ENCODE peak calls at places on chromosomes 6 and 20, in six cellular contexts. O is CD8-positive, alpha-beta T cell; D is GM23248; W is mesendoderm; S is H1; N is right atrium auricular region. I is an unnamed sample. For H3K4me1, the result is how much of the 10 kb centered on the place peaks cover.

GRCh38 chr6:106279179-106279578 is 46.4 kb downstream of the ATG5 start:
- DNase-seq in O (no peak), D (peak), W (no peak), S (no peak), N (no peak), I (no peak)

GRCh38 chr6:50278663-50279062 is 228.9 kb upstream of the DEFB112 start:
- DNase-seq in O (no peak), D (no peak), W (no peak), S (no peak), N (no peak), I (no peak)

GRCh38 chr6:28659250-28659566 is 133.5 kb downstream of the GPX5 start:
- DNase-seq in O (no peak), D (no peak), W (no peak), S (no peak), N (no peak), I (no peak)

GRCh38 chr6:105135907-105136432 is 43.8 kb downstream of the POPDC3 start:
- DNase-seq in O (no peak), D (peak), W (peak), S (no peak), N (no peak), I (no peak)

GRCh38 chr20:2651772-2652723 is at the start of gene NOP56:
- DNase-seq in O (peak), D (peak), W (peak), S (peak), N (peak), I (peak)

GRCh38 chr20:36606171-36607116 is 865 bp downstream of the RAB5IF start:
- DNase-seq in O (no peak), D (peak), W (peak), S (no peak), N (no peak), I (no peak)

GRCh38 chr20:19653328-19653727 is 104.7 kb upstream of the RIN2 start:
- DNase-seq in O (no peak), D (no peak), W (no peak), S (no peak), N (no peak), I (no peak)

GRCh38 chr20:5806457-5807263 is 56.5 kb downstream of the SHLD1 start:
- DNase-seq in O (no peak), D (no peak), W (no peak), S (no peak), N (no peak), I (no peak)

GRCh38 chr20:12592756-12593155 is 416.0 kb upstream of the SPTLC3 start:
- DNase-seq in O (no peak), D (no peak), W (peak), S (no peak), N (no peak), I (no peak)

DNA sequence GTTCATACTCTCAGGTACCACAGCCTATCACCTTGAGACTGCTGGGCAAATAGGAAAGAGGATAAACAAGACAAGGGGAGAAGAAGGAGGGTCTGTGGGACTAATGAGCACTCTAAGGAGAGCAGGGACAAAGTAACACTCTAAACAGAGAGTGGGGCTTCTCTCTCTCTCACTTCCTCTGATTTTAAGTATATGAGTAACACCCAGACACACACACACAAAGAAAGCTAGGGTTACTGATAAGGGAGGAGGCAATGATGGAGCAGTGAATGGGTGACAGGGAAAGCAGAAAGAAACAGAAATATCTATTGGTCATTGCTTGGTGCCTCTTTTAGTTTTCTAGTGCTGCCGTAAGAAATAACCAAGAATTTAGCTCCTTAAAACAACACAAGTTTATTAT is 96.2 kb upstream of the RNF217 start:
- DNase-seq in O (no peak), D (no peak), W (no peak), S (no peak), N (no peak), I (no peak)
- H3K4me3 ChIP-seq in O (no peak), D (no peak), W (no peak), S (no peak), N (no peak), I (no peak)

DNA sequence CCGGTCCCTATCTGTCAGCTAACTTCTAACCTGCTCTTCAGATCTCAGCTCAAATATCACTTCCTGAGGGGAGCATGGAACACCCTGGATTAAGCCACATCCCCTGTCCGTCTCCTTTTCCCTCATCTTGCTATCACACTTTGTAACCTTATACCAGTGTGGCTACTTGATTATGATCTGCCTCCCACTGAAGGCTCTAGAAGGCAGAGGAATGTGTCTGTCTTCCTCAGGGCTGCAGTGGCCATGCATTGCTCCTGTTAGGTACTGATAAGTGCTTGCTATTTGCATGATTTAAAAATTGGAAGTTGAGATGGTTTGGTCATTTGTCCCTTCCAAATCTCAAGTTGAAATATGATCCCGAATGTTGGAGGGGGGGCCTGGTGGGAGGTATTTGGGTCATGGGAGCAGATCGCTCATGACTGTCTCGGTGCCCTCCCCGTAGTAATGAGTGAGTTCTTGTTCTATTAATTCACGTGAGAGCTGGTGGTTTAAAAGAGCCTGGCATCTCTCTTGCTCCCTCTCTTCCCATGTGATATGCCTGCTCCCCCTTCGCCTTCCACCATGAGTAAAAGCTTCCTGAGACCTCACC is 71.4 kb downstream of the PLCB4 start:
- DNase-seq in O (no peak), D (no peak), W (peak), S (no peak), N (no peak), I (peak)
- H3K4me1 ChIP-seq in O (under half), D (under half), W (under half), S (under half), N (half or more), I (under half)

GRCh38 chr20:62646851-62647520 is 4.7 kb downstream of the SLCO4A1 start:
- DNase-seq in O (no peak), D (no peak), W (no peak), S (no peak), N (no peak), I (no peak)

GRCh38 chr20:62643521-62644043 is 1.3 kb downstream of the SLCO4A1 start:
- DNase-seq in O (no peak), D (peak), W (no peak), S (no peak), N (no peak), I (peak)

GRCh38 chr20:62644802-62645496 is 2.6 kb downstream of the SLCO4A1 start:
- DNase-seq in O (no peak), D (no peak), W (no peak), S (no peak), N (no peak), I (no peak)

GRCh38 chr20:62644044-62644795 is 1.9 kb downstream of the SLCO4A1 start:
- DNase-seq in O (no peak), D (no peak), W (no peak), S (no peak), N (no peak), I (no peak)

GRCh38 chr20:62645613-62646012 is 3.3 kb downstream of the SLCO4A1 start:
- DNase-seq in O (no peak), D (no peak), W (no peak), S (no peak), N (no peak), I (no peak)
- H3K4me3 ChIP-seq in O (no peak), D (no peak), W (no peak), S (no peak), N (peak), I (no peak)

GRCh38 chr6:147821266-147821665 is 312.8 kb downstream of the SAMD5 start:
- DNase-seq in O (no peak), D (no peak), W (no peak), S (no peak), N (no peak), I (no peak)
- H3K4me1 ChIP-seq in O (under half), D (under half), W (under half), S (under half), N (under half), I (under half)

GRCh38 chr20:10511507-10512231 is 76.6 kb downstream of the SLX4IP start:
- DNase-seq in O (peak), D (peak), W (peak), S (no peak), N (peak), I (peak)
- H3K4me3 ChIP-seq in O (no peak), D (peak), W (no peak), S (no peak), N (no peak), I (no peak)

DNA sequence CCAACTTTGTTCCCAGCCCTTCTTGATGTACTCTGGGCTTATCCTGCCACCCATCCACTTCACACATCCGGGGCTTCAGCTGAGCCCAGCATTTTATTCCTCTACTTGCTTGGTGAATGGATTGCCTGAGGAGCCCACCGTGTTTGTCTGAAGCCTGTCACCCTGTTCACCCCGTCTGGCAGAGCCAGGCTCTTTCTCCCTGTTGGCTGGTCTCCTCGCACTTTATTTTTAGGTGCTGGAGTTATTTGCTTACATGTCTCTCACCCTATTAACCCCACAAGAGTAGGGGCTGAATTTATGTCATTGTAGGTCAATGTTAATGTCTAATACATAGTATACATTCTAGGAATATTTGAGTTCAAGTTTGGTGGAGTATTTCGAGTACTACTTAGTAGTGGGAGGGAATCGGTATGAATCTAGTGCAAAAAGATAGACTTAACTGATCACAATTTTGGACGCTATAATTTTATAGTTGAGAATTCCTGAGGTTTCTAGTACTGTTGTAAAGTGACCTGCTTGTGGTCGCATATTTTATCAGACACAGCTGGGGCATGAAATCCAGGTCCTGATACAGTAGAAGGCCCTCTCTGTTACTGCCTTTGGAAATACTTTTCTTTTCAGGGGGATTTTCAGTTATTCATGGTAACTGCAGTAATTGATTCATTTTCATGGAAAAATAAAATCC is 10.8 kb downstream of the JARID2 start:
- DNase-seq in O (no peak), D (no peak), W (no peak), S (no peak), N (no peak), I (peak)
- H3K4me1 ChIP-seq in O (half or more), D (under half), W (under half), S (under half), N (half or more), I (half or more)

GRCh38 chr20:17569616-17570346 is at the start of gene DSTN:
- DNase-seq in O (peak), D (peak), W (peak), S (peak), N (peak), I (peak)

GRCh38 chr20:17571153-17571527 is 1.3 kb downstream of the DSTN start:
- DNase-seq in O (no peak), D (peak), W (no peak), S (no peak), N (no peak), I (no peak)

GRCh38 chr20:17570347-17571152 is 675 bp downstream of the DSTN start:
- DNase-seq in O (peak), D (peak), W (peak), S (no peak), N (no peak), I (peak)

GRCh38 chr20:17573493-17573892 is 3.6 kb downstream of the DSTN start:
- DNase-seq in O (no peak), D (no peak), W (no peak), S (no peak), N (no peak), I (no peak)

DNA sequence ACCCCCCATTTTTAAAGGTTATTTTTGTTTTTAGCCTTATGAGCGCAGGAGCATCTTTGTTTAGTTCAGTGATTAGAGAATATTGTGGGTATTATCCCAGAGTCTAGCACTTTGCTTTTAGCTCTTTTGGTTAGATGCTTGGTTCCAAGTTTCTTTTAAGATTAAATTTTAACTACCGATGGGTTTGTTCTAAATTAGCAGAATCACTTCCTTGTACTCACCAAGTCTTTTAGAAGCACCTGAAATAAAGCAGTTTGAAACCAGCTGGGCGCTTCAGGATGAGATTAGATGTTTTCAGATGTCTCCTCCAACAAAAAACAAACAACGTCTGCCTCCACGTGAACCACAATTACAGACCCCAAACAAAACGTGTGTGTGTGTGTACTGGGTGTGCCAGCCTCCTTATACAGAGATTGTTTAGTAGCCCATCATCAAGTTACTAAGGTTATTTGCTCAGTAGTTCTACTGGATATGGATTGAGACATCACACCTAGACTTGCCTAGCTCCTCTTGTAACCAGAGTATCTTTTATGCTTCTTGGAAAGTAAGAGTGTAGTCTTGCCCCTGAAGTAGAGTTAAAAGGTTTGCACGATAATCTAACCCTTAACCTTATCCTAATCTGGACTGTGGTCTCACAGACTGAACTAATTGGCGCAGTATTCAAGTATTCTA is 2.2 kb downstream of the DSTN start:
- DNase-seq in O (no peak), D (no peak), W (no peak), S (no peak), N (no peak), I (no peak)
- H3K4me3 ChIP-seq in O (no peak), D (peak), W (no peak), S (no peak), N (peak), I (no peak)

GRCh38 chr6:132971676-132972075 is 157.3 kb downstream of the RPS12 start:
- DNase-seq in O (no peak), D (no peak), W (no peak), S (no peak), N (no peak), I (no peak)

GRCh38 chr6:132968419-132968950 is 154.1 kb downstream of the RPS12 start:
- DNase-seq in O (no peak), D (no peak), W (no peak), S (no peak), N (no peak), I (no peak)

GRCh38 chr6:132972254-132972653 is 157.9 kb downstream of the RPS12 start:
- DNase-seq in O (no peak), D (no peak), W (no peak), S (no peak), N (no peak), I (no peak)

GRCh38 chr6:132967871-132968270 is 153.5 kb downstream of the RPS12 start:
- DNase-seq in O (no peak), D (no peak), W (no peak), S (no peak), N (no peak), I (no peak)

DNA sequence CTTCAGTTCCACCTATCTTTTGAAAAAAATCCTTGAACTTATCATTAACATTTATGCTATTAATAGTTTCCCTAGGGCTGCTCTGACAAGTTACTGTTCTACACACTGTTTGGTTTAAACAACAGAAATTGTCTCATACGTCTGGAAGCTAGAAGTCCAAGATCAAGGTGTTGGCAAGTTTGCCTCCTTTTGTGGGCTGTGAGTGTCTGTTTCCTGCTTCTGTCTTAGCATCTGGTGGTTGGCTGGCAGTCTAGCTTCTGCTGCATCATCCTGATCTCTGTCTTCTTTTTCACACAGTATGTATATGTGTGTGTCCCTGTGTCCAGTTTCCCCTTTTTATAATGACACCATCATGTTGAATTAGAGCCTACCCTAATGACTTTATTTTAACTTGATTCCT is 154.8 kb downstream of the RPS12 start:
- DNase-seq in O (no peak), D (peak), W (no peak), S (no peak), N (no peak), I (peak)
- H3K4me1 ChIP-seq in O (under half), D (under half), W (under half), S (under half), N (under half), I (half or more)